ENCODE peak calls at places on chromosomes 3 and 15, in six cellular contexts. W, B, Q, C, K and L are unnamed samples. For H3K36me3, the result is how much of the 10 kb centered on the place peaks cover.

GRCh38 chr3:122628567-122628966 is 51.1 kb downstream of the PARP15 start:
- DNase-seq in W (no peak), B (no peak), Q (no peak), K (no peak), C (no peak), L (no peak)

GRCh38 chr15:39502616-39503195 is 78.2 kb upstream of the THBS1 start:
- DNase-seq in Q (no peak), K (no peak), W (no peak), C (no peak), B (no peak), L (no peak)

GRCh38 chr15:31352911-31353811 is 26.5 kb downstream of the KLF13 start:
- DNase-seq in Q (peak), W (peak), C (peak), K (no peak), B (no peak), L (peak)

GRCh38 chr3:13352621-13353131 is 67.4 kb downstream of the NUP210 start:
- DNase-seq in W (no peak), K (no peak), Q (no peak), C (no peak), B (peak), L (no peak)

GRCh38 chr15:39624806-39625205 is 43.9 kb downstream of the THBS1 start:
- DNase-seq in K (no peak), B (no peak), Q (peak), W (peak), C (peak), L (peak)

GRCh38 chr3:11379824-11380281 is 107.7 kb downstream of the ATG7 start:
- DNase-seq in C (no peak), B (no peak), W (no peak), Q (peak), K (no peak), L (no peak)

GRCh38 chr3:123656691-123657090 is 71.8 kb upstream of the HACD2 start:
- DNase-seq in K (peak), B (peak), C (no peak), Q (no peak), W (no peak), L (no peak)

GRCh38 chr3:13706451-13706850 is 157.5 kb downstream of the FBLN2 start:
- DNase-seq in K (no peak), W (no peak), C (no peak), Q (no peak), B (no peak), L (no peak)

GRCh38 chr15:23854535-23855252 is 167.6 kb upstream of the NDN start:
- DNase-seq in K (peak), C (no peak), W (no peak), B (no peak), Q (peak), L (no peak)

GRCh38 chr3:194849166-194849875 is 163.6 kb downstream of the FAM43A start:
- DNase-seq in Q (no peak), W (no peak), B (no peak), C (no peak), K (no peak), L (no peak)

GRCh38 chr3:12005951-12006625 is 1.9 kb downstream of the SYN2 start:
- DNase-seq in Q (no peak), B (no peak), W (no peak), K (peak), C (no peak), L (no peak)

GRCh38 chr3:113825090-113825489 is 13.5 kb upstream of the GRAMD1C start:
- DNase-seq in C (peak), Q (no peak), B (no peak), K (peak), W (no peak), L (no peak)

GRCh38 chr3:158794936-158795518 is 6.8 kb upstream of the MFSD1 start:
- DNase-seq in K (peak), B (peak), C (peak), Q (peak), W (no peak), L (peak)

GRCh38 chr3:193829781-193830180 is 236.8 kb downstream of the OPA1 start:
- DNase-seq in B (no peak), K (no peak), W (no peak), C (peak), Q (peak), L (peak)

GRCh38 chr15:74543583-74543982 is 2.6 kb downstream of the ARID3B start:
- DNase-seq in Q (no peak), W (no peak), K (peak), C (no peak), B (peak), L (peak)

GRCh38 chr3:136247436-136247835 is 2.7 kb upstream of the PCCB start:
- DNase-seq in B (no peak), Q (no peak), C (no peak), W (no peak), K (peak), L (no peak)

GRCh38 chr3:165751654-165752053 is 85.6 kb downstream of the BCHE start:
- DNase-seq in C (no peak), W (no peak), Q (no peak), K (peak), B (no peak), L (no peak)

GRCh38 chr3:173410836-173411235 is 13.3 kb downstream of the NLGN1 start:
- DNase-seq in C (no peak), K (no peak), Q (no peak), W (no peak), B (no peak), L (no peak)

GRCh38 chr15:80925597-80926059 is 64.0 kb downstream of the MESD start:
- DNase-seq in K (no peak), Q (peak), B (no peak), W (no peak), C (no peak), L (no peak)

GRCh38 chr3:23170306-23170705 is 32.8 kb upstream of the UBE2E2 start:
- DNase-seq in Q (no peak), C (no peak), B (no peak), W (no peak), K (no peak), L (no peak)

GRCh38 chr15:51876169-51876568 is 46.7 kb downstream of the TMOD3 start:
- DNase-seq in W (no peak), K (no peak), Q (no peak), B (no peak), C (no peak), L (no peak)

GRCh38 chr3:197454014-197454413 is 101.8 kb downstream of the BDH1 start:
- DNase-seq in W (no peak), K (no peak), C (peak), Q (peak), B (peak), L (peak)

GRCh38 chr3:130895690-130896089 is 1.8 kb downstream of the ATP2C1 start:
- DNase-seq in W (no peak), K (no peak), Q (no peak), C (no peak), B (peak), L (no peak)

GRCh38 chr15:83784975-83785374 is 131.1 kb downstream of the ADAMTSL3 start:
- DNase-seq in W (no peak), K (no peak), Q (peak), B (no peak), C (no peak), L (no peak)

GRCh38 chr3:76643620-76644019 is 396.3 kb upstream of the ROBO2 start:
- DNase-seq in B (no peak), C (no peak), K (no peak), Q (no peak), W (no peak), L (no peak)

GRCh38 chr3:172065534-172065933 is 26.2 kb downstream of the FNDC3B start:
- DNase-seq in C (no peak), W (no peak), Q (peak), B (no peak), K (no peak), L (no peak)

GRCh38 chr15:62482715-62483429 is 317.8 kb upstream of the C2CD4B start:
- DNase-seq in C (peak), W (no peak), Q (no peak), B (peak), K (peak), L (no peak)

GRCh38 chr3:195259564-195260285 is 11.2 kb downstream of the XXYLT1 start:
- DNase-seq in K (peak), Q (peak), W (peak), B (peak), C (peak), L (peak)

GRCh38 chr15:85010472-85011209 is 29.0 kb downstream of the PDE8A start:
- DNase-seq in W (no peak), Q (peak), B (no peak), K (no peak), C (peak), L (peak)

GRCh38 chr3:140370686-140371085 is 307.2 kb upstream of the TRIM42 start:
- DNase-seq in W (no peak), C (no peak), K (no peak), Q (no peak), B (no peak), L (no peak)

GRCh38 chr3:31960793-31961431 is 20.1 kb downstream of the OSBPL10 start:
- DNase-seq in Q (peak), K (peak), B (peak), C (no peak), W (no peak), L (no peak)

GRCh38 chr15:99014803-99015676 is 7.4 kb upstream of the PGPEP1L start:
- DNase-seq in W (peak), Q (peak), C (peak), B (no peak), K (peak), L (peak)

DNA sequence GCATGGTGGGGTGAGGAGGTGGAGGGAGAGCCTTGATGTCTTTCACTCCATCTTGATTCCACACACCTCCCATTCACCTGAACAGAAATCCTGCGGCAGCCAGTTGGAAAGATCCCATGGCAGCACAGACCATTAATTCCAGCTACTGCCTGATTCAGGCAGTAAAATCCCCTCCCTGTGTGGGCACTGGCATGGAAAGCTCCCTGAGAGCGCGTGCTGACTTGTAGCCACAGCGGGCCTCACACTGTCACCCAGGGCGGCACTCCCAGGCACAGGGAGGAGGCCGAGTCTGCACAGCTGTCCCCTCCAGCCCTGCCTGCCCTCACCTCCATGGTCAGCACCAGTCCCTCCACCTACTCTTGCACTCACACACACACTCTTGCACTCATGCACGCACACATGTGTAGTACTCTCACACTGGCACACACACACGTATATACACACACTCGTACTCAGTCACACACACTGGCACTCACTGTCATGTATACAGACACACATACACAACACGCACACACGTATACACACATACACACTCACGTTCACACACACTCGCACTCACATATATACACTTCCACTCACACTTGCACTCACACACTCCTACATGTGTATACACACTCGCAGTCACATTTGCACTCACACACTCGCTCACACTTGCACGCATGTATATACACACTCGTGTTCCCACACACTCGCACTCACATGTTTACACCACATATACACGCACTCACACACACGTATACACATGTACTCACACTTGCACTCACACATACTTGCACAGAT is 1.7 kb downstream of the PLA2G4F start:
- DNase-seq in B (no peak), W (no peak), K (no peak), Q (no peak), C (no peak), L (peak)
- H3K4me3 ChIP-seq in B (no peak), W (peak), K (no peak), Q (no peak), C (no peak), L (no peak)

DNA sequence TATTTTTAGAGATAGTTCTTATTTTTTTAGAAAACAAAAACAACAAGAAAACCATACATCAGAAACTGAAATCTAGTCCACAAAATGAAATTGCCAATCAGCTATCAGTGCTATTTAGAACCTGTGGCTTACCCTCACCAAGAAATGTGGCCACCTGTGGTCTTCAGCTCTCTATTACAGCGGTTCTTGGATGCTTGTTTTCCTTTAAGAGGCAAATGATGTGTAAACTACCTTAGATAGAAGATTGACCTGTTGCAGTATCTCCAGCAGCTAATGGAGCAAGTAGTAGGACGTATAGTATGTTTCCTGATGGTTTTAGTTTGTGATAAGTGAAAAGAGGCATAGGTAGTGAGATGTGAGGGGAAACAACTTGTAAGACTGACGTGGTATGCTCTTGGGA is 21.2 kb downstream of the TFG start:
- DNase-seq in W (no peak), Q (no peak), B (no peak), K (peak), C (no peak), L (no peak)
- H3K36me3 ChIP-seq in W (half or more), Q (under half), B (half or more), K (under half), C (under half), L (under half)

GRCh38 chr3:133505813-133506212 is 67.7 kb upstream of the CDV3 start:
- DNase-seq in C (no peak), Q (no peak), K (no peak), W (no peak), B (no peak), L (no peak)
- H3K4me3 ChIP-seq in C (no peak), Q (no peak), K (no peak), W (no peak), B (peak), L (no peak)

GRCh38 chr15:90876046-90876445 is 7.7 kb downstream of the FURIN start:
- DNase-seq in W (no peak), Q (no peak), K (no peak), B (no peak), C (no peak), L (no peak)
- H3K36me3 ChIP-seq in W (half or more), Q (under half), K (under half), B (under half), C (under half), L (under half)

GRCh38 chr3:38084969-38085942 is 46.2 kb downstream of the DLEC1 start:
- DNase-seq in K (no peak), C (no peak), W (no peak), B (no peak), Q (no peak), L (no peak)
- H3K4me3 ChIP-seq in K (no peak), C (no peak), W (no peak), B (no peak), Q (no peak), L (no peak)

DNA sequence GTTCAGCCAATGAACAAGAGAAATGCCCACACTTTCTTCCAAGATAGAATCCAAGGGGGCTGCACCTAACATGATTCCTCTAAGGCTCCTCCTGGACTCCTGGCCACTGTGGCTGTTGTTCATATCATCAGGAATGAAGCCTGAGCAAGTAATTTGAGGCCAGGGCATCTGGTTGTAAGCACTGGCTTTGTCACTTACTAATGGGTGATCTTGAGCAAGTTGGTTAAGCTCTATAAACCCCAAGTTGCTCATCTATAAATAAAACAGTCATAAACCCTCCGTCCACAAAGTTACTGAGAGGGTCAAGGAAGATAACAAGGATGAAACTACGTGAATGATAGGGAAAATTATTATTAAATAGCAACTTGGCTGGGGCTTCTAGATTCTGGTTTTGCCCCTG is 58.3 kb downstream of the CDC25A start:
- DNase-seq in K (no peak), Q (no peak), B (no peak), C (no peak), W (no peak), L (no peak)
- H3K36me3 ChIP-seq in K (under half), Q (under half), B (under half), C (under half), W (under half), L (under half)

GRCh38 chr15:91839867-91840266 is 13.6 kb upstream of the SLCO3A1 start:
- DNase-seq in C (no peak), B (no peak), W (no peak), K (peak), Q (no peak), L (no peak)
- H3K4me3 ChIP-seq in C (no peak), B (no peak), W (no peak), K (no peak), Q (no peak), L (no peak)

GRCh38 chr3:45979378-45979777 is 16.2 kb downstream of the FYCO1 start:
- DNase-seq in K (no peak), B (no peak), W (no peak), C (no peak), Q (no peak), L (no peak)

GRCh38 chr3:45978348-45978747 is 17.3 kb downstream of the FYCO1 start:
- DNase-seq in Q (no peak), W (peak), C (peak), K (no peak), B (no peak), L (peak)

GRCh38 chr3:45980819-45981218 is 14.8 kb downstream of the FYCO1 start:
- DNase-seq in Q (peak), B (no peak), C (no peak), K (no peak), W (no peak), L (no peak)

GRCh38 chr3:45981321-45982038 is 14.1 kb downstream of the FYCO1 start:
- DNase-seq in W (no peak), K (no peak), Q (peak), C (no peak), B (no peak), L (peak)

DNA sequence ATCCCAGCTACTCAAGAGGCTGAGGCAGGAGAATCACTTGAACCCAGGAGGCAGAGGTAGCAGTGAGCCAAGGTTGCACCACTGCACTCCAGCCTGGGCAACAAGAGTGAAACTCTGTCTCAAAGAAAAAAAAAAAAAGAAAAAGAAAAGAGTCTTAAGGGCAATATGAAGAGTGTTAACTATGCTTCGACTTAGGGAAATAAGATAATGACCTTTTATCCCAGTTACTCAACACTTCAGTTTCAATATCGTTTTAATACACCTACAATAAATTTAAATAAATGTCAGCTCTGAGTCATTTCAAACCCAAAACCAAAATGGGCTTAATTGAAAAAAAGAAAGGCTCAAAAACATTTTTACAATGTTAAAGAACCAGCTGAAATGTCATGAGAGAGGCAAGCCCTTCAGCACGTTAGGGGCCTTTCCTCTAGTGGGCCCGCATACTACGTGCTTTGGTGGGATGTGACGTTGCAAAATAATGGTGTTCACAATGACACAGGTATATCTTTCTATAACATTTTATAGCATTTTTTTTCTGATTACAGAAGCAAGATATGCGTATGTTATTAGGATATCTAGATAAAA is 15.3 kb downstream of the FYCO1 start:
- DNase-seq in C (no peak), K (no peak), B (no peak), W (no peak), Q (no peak), L (peak)
- H3K36me3 ChIP-seq in C (under half), K (half or more), B (under half), W (half or more), Q (under half), L (under half)